ENCODE peak calls at places on chromosomes 7 and 10, in five cellular contexts. S, G, E, K and Y are unnamed samples.

GRCh38 chr10:70921285-70921684 is 32.9 kb upstream of the PCBD1 start:
- DNase-seq in S (no peak), G (no peak), E (no peak), K (no peak), Y (no peak)

GRCh38 chr10:84427903-84428650 is 99.7 kb downstream of the CCSER2 start:
- DNase-seq in S (no peak), G (no peak), E (no peak), K (no peak), Y (no peak)

GRCh38 chr7:113379746-113380145 is 261.4 kb upstream of the SMIM30 start:
- DNase-seq in S (no peak), G (no peak), E (no peak), K (no peak), Y (no peak)

GRCh38 chr7:37594602-37595001 is 89.0 kb upstream of the GPR141 start:
- DNase-seq in S (no peak), G (no peak), E (no peak), K (no peak), Y (no peak)

GRCh38 chr10:107091126-107091525 is 73.4 kb downstream of the SORCS1 start:
- DNase-seq in S (no peak), G (peak; percentile 6), E (no peak), K (no peak), Y (no peak)

GRCh38 chr7:103113164-103113563 is 35.7 kb downstream of the NAPEPLD start:
- DNase-seq in S (peak; percentile 74), G (peak; percentile 93), E (no peak), K (no peak), Y (no peak)

GRCh38 chr10:71805776-71806705 is 32.7 kb upstream of the VSIR start:
- DNase-seq in S (no peak), G (no peak), E (peak; percentile 94), K (no peak), Y (no peak)

GRCh38 chr7:96973986-96974385 is 31.4 kb upstream of the DLX6 start:
- DNase-seq in S (no peak), G (no peak), E (no peak), K (no peak), Y (no peak)

GRCh38 chr10:8130973-8131911 is 76.8 kb downstream of the GATA3 start:
- DNase-seq in S (no peak), G (peak; percentile 91), E (no peak), K (no peak), Y (no peak)

GRCh38 chr7:22781230-22781711 is 41.4 kb downstream of the TOMM7 start:
- DNase-seq in S (peak; percentile 71), G (peak; percentile 35), E (no peak), K (no peak), Y (no peak)

GRCh38 chr7:20798081-20798693 is 11.5 kb upstream of the SP8 start:
- DNase-seq in S (no peak), G (peak; percentile 57), E (peak; percentile 89), K (no peak), Y (no peak)

GRCh38 chr7:115471891-115472290 is 550.0 kb downstream of the MDFIC start:
- DNase-seq in S (no peak), G (no peak), E (no peak), K (no peak), Y (no peak)

GRCh38 chr7:90180649-90181048 is 26.4 kb downstream of the STEAP1 start:
- DNase-seq in S (no peak), G (peak; percentile 30), E (no peak), K (no peak), Y (no peak)

GRCh38 chr7:2802504-2803341 is 41.4 kb downstream of the GNA12 start:
- DNase-seq in S (no peak), G (peak; percentile 39), E (no peak), K (no peak), Y (peak; percentile 48)

GRCh38 chr7:1850976-1851571 is 181.0 kb downstream of the ELFN1 start:
- DNase-seq in S (no peak), G (no peak), E (peak; percentile 42), K (no peak), Y (peak; percentile 19)

GRCh38 chr7:54778696-54779285 is 19.8 kb upstream of the SEC61G start:
- DNase-seq in S (no peak), G (no peak), E (no peak), K (no peak), Y (no peak)

GRCh38 chr7:16657656-16658279 is 11.8 kb downstream of the BZW2 start:
- DNase-seq in S (peak; percentile 69), G (peak; percentile 83), E (peak; percentile 69), K (no peak), Y (peak; percentile 68)

GRCh38 chr10:43871004-43871439 is 222.3 kb upstream of the ZNF32 start:
- DNase-seq in S (no peak), G (no peak), E (no peak), K (no peak), Y (peak; percentile 68)

GRCh38 chr10:31034041-31034918 is 2.6 kb upstream of the ZNF438 start:
- DNase-seq in S (peak; percentile 84), G (peak; percentile 69), E (no peak), K (no peak), Y (no peak)

DNA sequence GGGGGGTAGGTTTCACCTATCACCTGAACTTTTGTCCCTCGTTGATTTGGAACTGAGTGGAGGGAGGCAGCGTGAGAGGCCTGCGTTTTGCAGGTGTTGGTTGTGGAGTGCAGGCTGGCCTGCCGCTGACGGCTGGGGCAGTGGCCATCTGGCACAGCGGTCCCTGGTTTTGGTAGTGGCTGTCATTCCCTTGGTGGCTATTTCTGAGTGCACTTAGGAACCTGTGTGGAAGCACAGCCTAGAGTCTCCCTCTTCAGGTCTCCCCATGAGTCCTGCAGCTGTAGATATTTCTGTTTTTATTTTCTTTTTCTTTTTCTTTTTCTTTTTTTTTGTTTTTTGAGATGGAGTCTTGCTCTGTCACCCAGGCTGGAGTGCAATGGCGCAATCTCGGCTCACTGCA is 129.2 kb downstream of the CUL2 start:
- DNase-seq in S (no peak), G (no peak), E (no peak), K (no peak), Y (peak; percentile 20)
- TF ChIP-seq CTCF in S (peak; percentile 31), G (peak; percentile 33), E (peak; percentile 64), K (no peak), Y (peak; percentile 57)

GRCh38 chr10:17802350-17802749 is 6.8 kb upstream of the MRC1 start:
- DNase-seq in S (no peak), G (no peak), E (no peak), K (no peak), Y (no peak)

GRCh38 chr10:17808971-17809841 is at the start of gene MRC1:
- DNase-seq in S (no peak), G (no peak), E (no peak), K (no peak), Y (peak; percentile 37)

GRCh38 chr10:17802966-17803365 is 6.2 kb upstream of the MRC1 start:
- DNase-seq in S (no peak), G (peak; percentile 52), E (no peak), K (no peak), Y (no peak)

GRCh38 chr10:17805440-17805839 is 3.7 kb upstream of the MRC1 start:
- DNase-seq in S (no peak), G (no peak), E (no peak), K (no peak), Y (no peak)

GRCh38 chr10:17805921-17806577 is 3.1 kb upstream of the MRC1 start:
- DNase-seq in S (no peak), G (peak; percentile 35), E (peak; percentile 66), K (no peak), Y (no peak)
- TF ChIP-seq CTCF in S (no peak), G (no peak), E (peak; percentile 67), K (no peak), Y (no peak)

GRCh38 chr7:6159524-6160011 is 112.9 kb downstream of the CYTH3 start:
- DNase-seq in S (no peak), G (no peak), E (peak; percentile 47), K (no peak), Y (no peak)

GRCh38 chr7:6159097-6159483 is 113.3 kb downstream of the CYTH3 start:
- DNase-seq in S (no peak), G (no peak), E (no peak), K (no peak), Y (no peak)

GRCh38 chr7:6161463-6162330 is 110.7 kb downstream of the CYTH3 start:
- DNase-seq in S (no peak), G (no peak), E (no peak), K (no peak), Y (no peak)

GRCh38 chr7:6158424-6159096 is 113.9 kb downstream of the CYTH3 start:
- DNase-seq in S (no peak), G (no peak), E (peak; percentile 48), K (no peak), Y (no peak)

DNA sequence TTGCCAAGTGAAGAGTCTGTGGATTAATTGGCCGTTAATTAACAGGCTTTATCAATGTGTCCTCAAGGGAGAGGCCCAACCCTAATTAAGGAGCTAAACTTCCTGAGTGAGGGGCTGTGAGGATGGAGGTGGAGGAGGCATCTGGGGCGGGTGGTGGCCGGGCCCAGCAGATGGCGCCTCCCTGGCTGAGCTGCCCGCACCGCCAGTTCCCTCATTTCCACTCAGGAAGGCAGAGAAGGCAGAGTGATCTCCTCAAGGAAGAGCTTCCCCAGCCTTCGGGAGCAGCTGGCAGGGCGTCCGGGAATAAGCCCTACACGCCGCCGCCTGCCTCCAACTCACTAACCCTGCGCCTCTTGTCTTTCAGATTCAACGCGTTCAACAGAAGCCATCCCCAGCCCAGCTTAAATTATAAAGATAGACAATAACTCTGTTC is 112.2 kb downstream of the CYTH3 start:
- DNase-seq in S (peak; percentile 64), G (peak; percentile 13), E (peak; percentile 89), K (no peak), Y (no peak)
- TF ChIP-seq CTCF in S (peak; percentile 94), G (peak; percentile 35), E (peak; percentile 89), K (no peak), Y (peak; percentile 84)

DNA sequence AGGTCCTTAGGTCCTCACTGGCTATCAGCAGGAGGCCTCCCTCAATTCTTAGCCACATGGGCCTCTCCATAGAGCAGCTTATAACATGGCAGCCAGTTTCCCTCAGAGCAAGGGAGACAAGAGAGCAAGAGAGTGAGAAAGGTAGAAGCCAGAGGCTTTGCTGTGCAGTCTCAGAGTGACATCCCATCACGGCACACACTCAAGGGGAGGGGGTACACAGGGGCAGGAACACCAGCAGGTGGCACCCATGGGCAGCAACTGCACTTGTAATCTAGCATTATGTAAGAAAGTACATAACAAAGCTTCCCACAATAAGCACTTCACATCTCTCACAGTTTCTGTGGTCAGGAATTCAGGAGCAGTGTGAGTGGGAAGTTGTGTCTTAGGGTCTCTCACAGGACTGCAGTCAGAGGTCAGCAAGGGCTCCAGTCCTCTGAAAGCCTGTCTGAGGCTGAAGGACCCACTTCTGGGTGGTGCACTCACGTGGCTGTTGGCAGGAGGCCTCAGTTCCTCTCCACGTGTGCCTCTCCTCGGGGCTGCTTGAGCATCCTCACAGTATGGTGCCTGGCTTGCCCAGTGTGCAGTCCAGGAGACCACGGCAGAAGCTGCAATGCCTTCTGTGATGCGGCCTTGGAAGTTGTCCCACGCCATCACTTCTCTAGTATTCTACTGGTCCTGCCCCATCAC is 159.4 kb downstream of the OAT start:
- DNase-seq in S (no peak), G (peak; percentile 35), E (peak; percentile 72), K (no peak), Y (no peak)
- TF ChIP-seq CTCF in S (peak; percentile 19), G (no peak), E (peak; percentile 62), K (no peak), Y (no peak)

DNA sequence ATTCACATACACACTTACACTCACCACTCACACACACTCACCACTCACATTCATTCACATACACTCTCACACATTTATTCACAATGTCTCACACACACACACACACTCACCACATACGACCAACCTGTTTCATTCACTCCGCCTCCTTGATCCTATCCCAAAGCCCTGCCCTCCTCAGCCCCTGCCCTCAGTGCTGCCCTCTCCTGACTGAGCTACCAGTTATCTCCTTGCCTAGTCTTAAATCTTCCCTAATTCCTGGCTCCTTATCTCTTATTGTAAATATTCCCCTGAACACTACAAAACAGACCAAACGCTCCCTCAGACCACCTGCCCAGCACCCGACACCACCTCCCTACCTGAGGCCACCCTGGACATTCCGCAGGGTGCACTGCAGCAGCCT is 26.1 kb upstream of the C10orf120 start:
- DNase-seq in S (no peak), G (peak; percentile 14), E (peak; percentile 82), K (no peak), Y (no peak)
- TF ChIP-seq CTCF in S (no peak), G (peak; percentile 12), E (peak; percentile 67), K (no peak), Y (no peak)